ENCODE peak calls at places on chromosomes 7 and 10, in eight cellular contexts. S is stimulated activated CD8-positive, alpha-beta memory T cell treated with anti-CD3 and anti-CD28 coated beads, Interleukin-7, amount 100 ng/mL, for 1 hour; T is hepatocyte; M is activated naive CD8-positive, alpha-beta T cell treated with anti-CD3 and anti-CD28 coated beads, Interleukin-2, amount 50 U/mL, for 24 hours; X is CMK; I is astrocyte; E is naive thymus-derived CD8-positive, alpha-beta T cell; Z is activated CD8-positive, alpha-beta memory T cell treated with anti-CD3 and anti-CD28 coated beads, Interleukin-2, amount 50 U/mL, for 4 hours. W is an unnamed sample.

GRCh38 chr10:667096-667495 is 22.4 kb downstream of the DIP2C start:
- DNase-seq in S (no peak), T (no peak), M (no peak), X (no peak), I (no peak), E (no peak), Z (no peak), W (no peak)

GRCh38 chr7:81415181-81415580 is 354.7 kb downstream of the HGF start:
- DNase-seq in S (no peak), T (no peak), M (no peak), X (no peak), I (peak), E (no peak), Z (no peak), W (no peak)

GRCh38 chr10:50310560-50311174 is 59.4 kb upstream of the ASAH2 start:
- DNase-seq in S (no peak), T (peak), M (peak), X (no peak), I (no peak), E (no peak), Z (no peak), W (no peak)

GRCh38 chr7:35508623-35509400 is 186.1 kb downstream of the HERPUD2 start:
- DNase-seq in S (no peak), T (peak), M (no peak), X (no peak), I (no peak), E (no peak), Z (no peak), W (no peak)

GRCh38 chr10:4623757-4624420 is 202.1 kb upstream of the AKR1E2 start:
- DNase-seq in S (no peak), T (no peak), M (no peak), X (no peak), I (peak), E (no peak), Z (no peak), W (no peak)

GRCh38 chr7:16647435-16647960 is 1.5 kb downstream of the BZW2 start:
- DNase-seq in S (no peak), T (no peak), M (no peak), X (no peak), I (peak), E (no peak), Z (no peak), W (no peak)

GRCh38 chr10:98488669-98489430 is 42.1 kb upstream of the HPS1 start:
- DNase-seq in S (no peak), T (no peak), M (no peak), X (peak), I (no peak), E (no peak), Z (no peak), W (no peak)

GRCh38 chr10:33193867-33194521 is 140.5 kb downstream of the NRP1 start:
- DNase-seq in S (no peak), T (peak), M (no peak), X (no peak), I (peak), E (no peak), Z (no peak), W (no peak)

GRCh38 chr10:3935933-3936359 is 150.9 kb upstream of the KLF6 start:
- DNase-seq in S (no peak), T (peak), M (no peak), X (no peak), I (peak), E (no peak), Z (no peak), W (peak)

GRCh38 chr7:37320140-37320839 is 128.4 kb downstream of the ELMO1 start:
- DNase-seq in S (no peak), T (peak), M (no peak), X (no peak), I (no peak), E (no peak), Z (no peak), W (no peak)

GRCh38 chr7:1691601-1692499 is 21.8 kb downstream of the ELFN1 start:
- DNase-seq in S (no peak), T (no peak), M (no peak), X (no peak), I (peak), E (no peak), Z (no peak), W (peak)

GRCh38 chr10:92242910-92243671 is 47.8 kb downstream of the CPEB3 start:
- DNase-seq in S (no peak), T (peak), M (peak), X (peak), I (peak), E (peak), Z (peak), W (peak)

GRCh38 chr10:289581-289980 is 154.3 kb downstream of the ZMYND11 start:
- DNase-seq in S (no peak), T (no peak), M (no peak), X (no peak), I (no peak), E (no peak), Z (no peak), W (no peak)

GRCh38 chr10:100624298-100624697 is 88.6 kb downstream of the HIF1AN start:
- DNase-seq in S (no peak), T (no peak), M (no peak), X (no peak), I (no peak), E (no peak), Z (no peak), W (no peak)

GRCh38 chr10:126893841-126894240 is 11.4 kb upstream of the DOCK1 start:
- DNase-seq in S (no peak), T (no peak), M (no peak), X (no peak), I (no peak), E (no peak), Z (no peak), W (no peak)

W was measured in right cardiac atrium.